ENCODE peak calls at places on chromosomes 2 and 18, in eight cellular contexts. O is H54; K is stimulated activated CD4-positive, alpha-beta T cell treated with anti-CD3 and anti-CD28 coated beads, Interleukin-4, amount 100 ng/mL, for 48 hours; U is occipital lobe; Q is osteocyte; N is Right ventricle myocardium superior; B is activated naive CD4-positive, alpha-beta T cell; P is HFFc6. V is an unnamed sample.

GRCh38 chr2:119694994-119695521 is 16.1 kb downstream of the TMEM177 start:
- DNase-seq in K (no peak), B (no peak), O (no peak), N (no peak), U (peak; percentile 45), P (peak; percentile 36), Q (no peak), V (no peak)

GRCh38 chr18:35174093-35174731 is 66.6 kb upstream of the ZNF397 start:
- DNase-seq in K (no peak), Q (no peak), O (no peak), P (no peak), N (no peak), B (no peak), U (no peak), V (no peak)

GRCh38 chr2:218995972-218996644 is 2.9 kb upstream of the CRYBA2 start:
- DNase-seq in B (peak; percentile 67), P (peak; percentile 72), Q (peak; percentile 93), O (peak; percentile 98), U (peak; percentile 70), K (peak; percentile 80), N (peak; percentile 87), V (peak; percentile 93)

GRCh38 chr2:20187331-20187730 is 37.6 kb downstream of the SDC1 start:
- DNase-seq in N (peak; percentile 10), K (no peak), P (no peak), B (no peak), O (no peak), U (no peak), Q (no peak), V (no peak)

GRCh38 chr18:59835656-59836379 is 64.0 kb upstream of the PMAIP1 start:
- DNase-seq in K (no peak), Q (no peak), B (no peak), U (no peak), P (no peak), N (no peak), O (no peak), V (no peak)

GRCh38 chr2:205706769-205707375 is 24.6 kb downstream of the NRP2 start:
- DNase-seq in B (no peak), Q (no peak), O (peak; percentile 50), N (peak; percentile 80), U (peak; percentile 32), P (peak; percentile 84), K (peak; percentile 27), V (peak; percentile 89)

GRCh38 chr18:23141022-23141999 is 6.0 kb downstream of the CABLES1 start:
- DNase-seq in U (no peak), O (no peak), P (no peak), B (no peak), Q (no peak), N (peak; percentile 64), K (no peak), V (peak; percentile 84)

GRCh38 chr2:222982010-222982908 is 69.7 kb upstream of the KCNE4 start:
- DNase-seq in P (peak; percentile 86), K (no peak), Q (peak; percentile 73), O (no peak), U (peak; percentile 20), B (no peak), N (no peak), V (peak; percentile 73)

GRCh38 chr2:10800163-10800562 is 12.4 kb downstream of the PDIA6 start:
- DNase-seq in B (no peak), N (no peak), U (no peak), Q (no peak), P (no peak), O (no peak), K (no peak), V (no peak)

GRCh38 chr2:115386465-115386864 is 944.0 kb downstream of the DPP10 start:
- DNase-seq in Q (no peak), O (no peak), N (no peak), B (no peak), U (no peak), K (no peak), P (no peak), V (no peak)

GRCh38 chr2:168790226-168790902 is 12.1 kb upstream of the NOSTRIN start:
- DNase-seq in K (no peak), O (no peak), B (no peak), U (no peak), N (no peak), Q (no peak), P (no peak), V (no peak)

GRCh38 chr2:234240917-234241316 is 190.4 kb downstream of the SPP2 start:
- DNase-seq in B (no peak), K (no peak), O (peak; percentile 64), U (no peak), Q (no peak), P (peak; percentile 47), N (no peak), V (no peak)

GRCh38 chr2:69185807-69186206 is 172.8 kb downstream of the ANTXR1 start:
- DNase-seq in N (no peak), B (no peak), Q (no peak), O (peak; percentile 61), P (peak; percentile 77), U (no peak), K (no peak), V (no peak)

GRCh38 chr2:152950125-152950524 is 231.7 kb downstream of the ARL6IP6 start:
- DNase-seq in U (no peak), B (no peak), N (no peak), Q (no peak), P (no peak), O (no peak), K (no peak), V (no peak)

GRCh38 chr18:23087352-23087751 is 47.9 kb upstream of the CABLES1 start:
- DNase-seq in Q (no peak), P (no peak), B (no peak), U (no peak), N (no peak), K (no peak), O (no peak), V (no peak)

GRCh38 chr2:5111581-5111980 is 580.6 kb upstream of the SOX11 start:
- DNase-seq in K (no peak), U (no peak), B (no peak), O (no peak), Q (no peak), P (no peak), N (no peak), V (no peak)

GRCh38 chr18:48361801-48362200 is 47.4 kb downstream of the ZBTB7C start:
- DNase-seq in B (no peak), N (no peak), P (no peak), K (no peak), Q (no peak), U (no peak), O (no peak), V (no peak)

GRCh38 chr2:23435250-23436035 is 50.5 kb downstream of the KLHL29 start:
- DNase-seq in B (no peak), K (no peak), P (no peak), U (no peak), N (no peak), O (no peak), Q (peak; percentile 30), V (no peak)

GRCh38 chr18:6857305-6857704 is 127.8 kb downstream of the ARHGAP28 start:
- DNase-seq in O (no peak), P (no peak), B (no peak), Q (no peak), U (no peak), N (no peak), K (no peak), V (no peak)

GRCh38 chr18:57434536-57435494 is at the start of gene ONECUT2:
- DNase-seq in P (peak; percentile 91), B (peak; percentile 26), U (peak; percentile 76), K (peak; percentile 63), O (peak; percentile 99), Q (peak; percentile 97), N (peak; percentile 94), V (peak; percentile 97)

GRCh38 chr2:195533771-195534642 is 123.0 kb upstream of the SLC39A10 start:
- DNase-seq in B (no peak), O (peak; percentile 55), U (peak; percentile 51), P (peak; percentile 90), Q (no peak), N (peak; percentile 59), K (peak; percentile 75), V (no peak)

GRCh38 chr2:230326453-230327417 is at the start of gene SP140L:
- DNase-seq in O (peak; percentile 70), P (peak; percentile 77), K (peak; percentile 67), N (peak; percentile 86), Q (no peak), B (peak; percentile 44), U (no peak), V (peak; percentile 92)

GRCh38 chr2:56331810-56332209 is 148.0 kb downstream of the CCDC85A start:
- DNase-seq in K (no peak), P (no peak), B (no peak), U (no peak), Q (no peak), O (no peak), N (no peak), V (no peak)

GRCh38 chr2:199459286-199460100 is 1.8 kb upstream of the SATB2 start:
- DNase-seq in P (peak; percentile 90), N (peak; percentile 95), O (peak; percentile 71), K (peak; percentile 64), U (peak; percentile 83), Q (peak; percentile 95), B (peak; percentile 24), V (peak; percentile 94)

GRCh38 chr2:127650041-127650784 is 4.3 kb downstream of the GPR17 start:
- DNase-seq in P (no peak), U (no peak), K (no peak), Q (no peak), N (peak; percentile 41), O (no peak), B (no peak), V (peak; percentile 65)

GRCh38 chr2:24049485-24050021 is at the start of gene FKBP1B:
- DNase-seq in P (peak; percentile 22), U (peak; percentile 24), K (peak; percentile 47), Q (no peak), N (peak; percentile 70), B (no peak), O (peak; percentile 47), V (peak; percentile 85)

GRCh38 chr2:176174382-176174834 is 14.1 kb upstream of the HOXD1 start:
- DNase-seq in O (no peak), B (no peak), N (no peak), Q (no peak), U (no peak), P (no peak), K (no peak), V (no peak)

GRCh38 chr2:120418174-120418787 is 72.3 kb downstream of the INHBB start:
- DNase-seq in U (no peak), B (no peak), O (no peak), N (no peak), Q (no peak), K (no peak), P (no peak), V (peak; percentile 53)

GRCh38 chr18:22032392-22032961 is 136.9 kb upstream of the GATA6 start:
- DNase-seq in Q (no peak), P (peak; percentile 81), U (no peak), N (no peak), O (peak; percentile 65), K (no peak), B (no peak), V (no peak)

GRCh38 chr2:65654496-65654895 is 222.1 kb upstream of the SPRED2 start:
- DNase-seq in N (no peak), B (no peak), O (no peak), Q (no peak), P (no peak), K (no peak), U (no peak), V (no peak)

GRCh38 chr2:238425505-238425978 is 1.2 kb upstream of the ASB1 start:
- DNase-seq in U (no peak), Q (peak; percentile 42), K (no peak), B (no peak), N (no peak), P (no peak), O (no peak), V (no peak)

GRCh38 chr2:43100883-43101662 is 125.3 kb downstream of the ZFP36L2 start:
- DNase-seq in N (peak; percentile 79), B (no peak), P (no peak), U (peak; percentile 81), Q (no peak), K (no peak), O (no peak), V (peak; percentile 88)

V was measured in kidney.